ENCODE peak calls at places on chromosome 7, in five cellular contexts. I is WERI-Rb-1, L is gastrocnemius medialis, H is right lobe of liver, J is esophagus squamous epithelium. F is an unnamed sample. For H3K36me3, the result is how much of the 10 kb centered on the place peaks cover.

GRCh38 chr7:99368750-99369389 is 5.7 kb upstream of the ARPC1B start:
- DNase-seq in I (no peak), L (no peak), H (no peak), J (no peak), F (peak)

GRCh38 chr7:138258194-138258554 is 181.9 kb downstream of the AKR1D1 start:
- DNase-seq in I (no peak), L (no peak), H (no peak), J (no peak), F (peak)

GRCh38 chr7:157441023-157441399 is 104.2 kb downstream of the DNAJB6 start:
- DNase-seq in I (no peak), L (no peak), H (no peak), J (no peak), F (no peak)

GRCh38 chr7:25216837-25217236 is 11.4 kb downstream of the NPVF start:
- DNase-seq in I (no peak), L (no peak), H (no peak), J (no peak), F (peak)

GRCh38 chr7:105267244-105267643 is 121.5 kb downstream of the SRPK2 start:
- DNase-seq in I (no peak), L (no peak), H (no peak), J (no peak), F (no peak)

GRCh38 chr7:4269086-4269485 is 413.0 kb upstream of the FOXK1 start:
- DNase-seq in I (no peak), L (no peak), H (no peak), J (no peak), F (no peak)

GRCh38 chr7:38322461-38322860 is 49.0 kb upstream of the TARP start:
- DNase-seq in I (no peak), L (no peak), H (no peak), J (no peak), F (no peak)

GRCh38 chr7:153682628-153683027 is 369.6 kb upstream of the DPP6 start:
- DNase-seq in I (no peak), L (no peak), H (no peak), J (no peak), F (no peak)

GRCh38 chr7:2800923-2801682 is 43.0 kb downstream of the GNA12 start:
- DNase-seq in I (no peak), L (no peak), H (no peak), J (no peak), F (peak)

GRCh38 chr7:150901160-150902035 is 49.1 kb downstream of the AOC1 start:
- DNase-seq in I (no peak), L (no peak), H (peak), J (no peak), F (no peak)

GRCh38 chr7:2281556-2281955 is 32.7 kb downstream of the SNX8 start:
- DNase-seq in I (no peak), L (no peak), H (no peak), J (no peak), F (no peak)

GRCh38 chr7:48887500-48887899 is 36.8 kb upstream of the CDC14C start:
- DNase-seq in I (no peak), L (no peak), H (no peak), J (no peak), F (no peak)

GRCh38 chr7:106062521-106062931 is 49.6 kb downstream of the SYPL1 start:
- DNase-seq in I (no peak), L (no peak), H (no peak), J (no peak), F (no peak)

GRCh38 chr7:123439186-123439585 is 95.2 kb downstream of the IQUB start:
- DNase-seq in I (no peak), L (no peak), H (no peak), J (no peak), F (no peak)

GRCh38 chr7:115363916-115364315 is 442.0 kb downstream of the MDFIC start:
- DNase-seq in I (no peak), L (no peak), H (no peak), J (no peak), F (no peak)

GRCh38 chr7:27048438-27048837 is 47.4 kb downstream of the HOXA1 start:
- DNase-seq in I (no peak), L (no peak), H (no peak), J (no peak), F (no peak)

GRCh38 chr7:134886353-134887057 is 99.8 kb upstream of the AGBL3 start:
- DNase-seq in I (no peak), L (no peak), H (no peak), J (no peak), F (peak)

GRCh38 chr7:41979834-41980307 is 257.1 kb downstream of the GLI3 start:
- DNase-seq in I (peak), L (no peak), H (no peak), J (no peak), F (peak)

GRCh38 chr7:127154101-127154500 is 98.6 kb downstream of the GRM8 start:
- DNase-seq in I (no peak), L (no peak), H (no peak), J (no peak), F (no peak)

GRCh38 chr7:127153315-127153714 is 99.4 kb downstream of the GRM8 start:
- DNase-seq in I (no peak), L (no peak), H (no peak), J (no peak), F (no peak)

GRCh38 chr7:127154958-127155357 is 97.8 kb downstream of the GRM8 start:
- DNase-seq in I (no peak), L (no peak), H (no peak), J (no peak), F (no peak)

GRCh38 chr7:127158659-127159058 is 94.1 kb downstream of the GRM8 start:
- DNase-seq in I (no peak), L (no peak), H (no peak), J (no peak), F (peak)
- TF ChIP-seq CTCF in I (peak), L (no peak), H (no peak), J (no peak), F (peak)

DNA sequence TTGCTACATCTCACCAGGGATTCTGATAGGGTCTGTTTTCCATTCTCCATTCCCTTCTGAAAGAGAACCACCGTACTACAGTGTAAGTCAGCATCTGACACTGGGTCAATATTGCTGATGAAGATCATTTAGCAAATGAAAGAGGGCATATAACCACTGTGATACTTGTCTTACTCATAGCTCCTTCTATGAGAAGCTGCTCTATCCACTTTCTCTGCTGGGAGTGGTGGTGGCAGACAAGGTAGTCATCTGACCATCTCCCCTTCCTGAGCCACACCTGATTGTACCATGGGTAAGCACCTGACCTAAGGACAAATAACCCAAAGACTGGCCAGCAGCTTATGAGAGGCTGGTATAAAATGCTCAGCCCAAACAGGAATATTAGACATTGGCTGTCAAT is 220.4 kb downstream of the DOCK4 start:
- DNase-seq in I (no peak), L (no peak), H (no peak), J (no peak), F (no peak)
- H3K36me3 ChIP-seq in I (under half), L (under half), H (under half), J (under half), F (under half)

GRCh38 chr7:64653721-64654401 is 12.1 kb upstream of the ZNF107 start:
- DNase-seq in I (no peak), L (no peak), H (no peak), J (no peak), F (no peak)

GRCh38 chr7:64654796-64655548 is 11.0 kb upstream of the ZNF107 start:
- DNase-seq in I (no peak), L (no peak), H (no peak), J (no peak), F (no peak)

GRCh38 chr7:64655811-64656210 is 10.1 kb upstream of the ZNF107 start:
- DNase-seq in I (no peak), L (no peak), H (no peak), J (no peak), F (no peak)

GRCh38 chr7:64651632-64652165 is 14.2 kb upstream of the ZNF107 start:
- DNase-seq in I (no peak), L (no peak), H (no peak), J (no peak), F (no peak)

DNA sequence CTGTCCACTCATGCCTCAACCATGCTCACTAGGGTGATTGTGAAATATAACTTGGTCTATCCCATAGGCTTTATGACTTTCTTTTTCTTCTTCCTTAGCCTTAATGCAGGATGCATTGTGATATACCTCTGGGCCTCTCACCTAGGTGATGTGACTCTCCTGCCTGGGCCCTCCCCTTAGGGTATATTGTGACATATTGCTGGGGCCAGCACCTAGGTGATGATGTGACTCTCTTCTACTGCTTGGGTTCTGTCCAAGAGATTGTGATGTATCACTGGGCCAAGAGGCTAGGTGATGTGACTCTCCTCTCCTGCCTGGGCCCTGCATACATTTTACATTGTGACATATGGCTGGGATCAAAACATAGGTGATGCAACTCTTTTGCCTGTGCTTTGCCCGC is 14.7 kb upstream of the ZNF107 start:
- DNase-seq in I (no peak), L (no peak), H (no peak), J (no peak), F (no peak)
- H3K4me3 ChIP-seq in I (no peak), L (no peak), H (no peak), J (no peak), F (no peak)

GRCh38 chr7:139451638-139452037 is 31.8 kb downstream of the KLRG2 start:
- DNase-seq in I (no peak), L (no peak), H (no peak), J (no peak), F (no peak)

GRCh38 chr7:139455789-139456188 is 27.7 kb downstream of the KLRG2 start:
- DNase-seq in I (no peak), L (no peak), H (no peak), J (no peak), F (no peak)

GRCh38 chr7:139450851-139451250 is 32.6 kb downstream of the KLRG2 start:
- DNase-seq in I (no peak), L (no peak), H (no peak), J (no peak), F (no peak)

GRCh38 chr7:139453673-139454321 is 29.7 kb downstream of the KLRG2 start:
- DNase-seq in I (no peak), L (no peak), H (no peak), J (no peak), F (no peak)

DNA sequence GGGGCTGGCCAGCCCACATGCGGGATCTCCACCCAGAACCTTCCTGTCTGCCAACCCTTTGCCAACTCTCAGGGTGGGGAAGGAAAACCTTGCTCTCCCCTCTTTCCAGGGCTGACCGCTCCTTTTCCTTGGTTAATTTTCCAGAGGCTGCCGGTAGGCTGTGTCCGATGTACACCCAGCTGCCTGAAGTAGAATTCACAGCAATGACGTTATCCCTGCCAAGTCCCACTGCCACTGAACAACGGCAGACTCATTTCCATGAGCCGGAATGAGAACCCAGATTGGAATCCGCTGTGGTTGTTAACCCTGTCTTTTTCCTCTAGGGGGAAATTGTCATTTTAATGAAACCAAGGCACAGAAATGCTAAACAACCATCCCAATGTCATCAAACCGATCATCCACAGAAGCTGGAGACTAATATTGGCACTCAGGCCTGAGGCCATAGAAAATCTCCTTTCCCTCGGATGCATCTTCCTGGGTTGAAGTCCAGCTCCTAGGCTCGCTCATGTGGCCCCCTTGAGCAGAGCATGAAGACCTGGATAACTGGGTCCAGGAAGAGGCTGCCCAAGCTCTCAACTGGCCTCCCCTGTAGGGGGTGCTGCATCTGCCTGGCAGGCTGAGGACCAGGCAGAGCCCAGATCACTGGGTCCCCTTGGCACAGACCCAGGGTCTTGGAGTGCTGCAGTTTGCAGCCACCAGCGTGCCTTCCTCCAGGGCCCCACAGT is 30.4 kb downstream of the KLRG2 start:
- DNase-seq in I (no peak), L (no peak), H (no peak), J (no peak), F (no peak)
- TF ChIP-seq CTCF in I (peak), L (no peak), H (no peak), J (no peak), F (peak)

DNA sequence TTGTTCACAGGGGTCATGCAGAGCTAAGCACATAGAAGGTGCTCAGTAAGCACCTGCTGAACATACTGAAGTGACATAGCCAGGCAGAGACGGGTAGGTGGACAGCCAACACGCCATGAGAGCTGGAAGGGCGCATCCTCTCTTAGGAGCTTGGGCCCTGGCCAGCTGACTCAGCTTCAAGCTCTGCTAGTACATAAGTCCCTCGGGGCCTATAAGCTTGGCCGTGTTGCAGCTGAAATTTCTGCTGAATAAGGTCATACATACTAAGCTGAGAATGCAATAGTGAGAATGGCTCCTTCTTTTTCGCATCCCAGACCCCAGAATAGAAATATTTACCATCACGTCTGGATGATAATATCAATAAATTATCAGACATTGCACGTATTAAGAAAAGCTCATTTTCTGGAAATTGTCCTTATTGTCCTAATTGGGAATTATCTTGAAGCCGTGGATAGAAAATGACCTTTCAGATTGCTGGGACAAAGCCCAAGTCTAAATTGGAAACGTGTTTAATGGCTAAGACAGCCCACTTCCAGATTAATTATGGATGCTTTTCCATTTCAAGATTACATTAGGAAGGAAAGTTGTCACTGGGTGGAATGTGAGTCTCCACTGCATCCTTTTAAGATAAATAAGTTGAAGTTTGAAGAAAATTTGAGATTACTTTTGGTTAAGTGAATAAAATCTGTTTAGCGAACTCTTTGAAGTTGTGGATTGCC is 287.1 kb upstream of the C7orf33 start:
- DNase-seq in I (no peak), L (peak), H (no peak), J (peak), F (peak)
- H3K36me3 ChIP-seq in I (under half), L (under half), H (under half), J (under half), F (under half)

GRCh38 chr7:130910949-130911944 is 177.2 kb upstream of the KLF14 start:
- DNase-seq in I (no peak), L (no peak), H (no peak), J (no peak), F (peak)
- H3K4me3 ChIP-seq in I (no peak), L (peak), H (peak), J (peak), F (peak)

DNA sequence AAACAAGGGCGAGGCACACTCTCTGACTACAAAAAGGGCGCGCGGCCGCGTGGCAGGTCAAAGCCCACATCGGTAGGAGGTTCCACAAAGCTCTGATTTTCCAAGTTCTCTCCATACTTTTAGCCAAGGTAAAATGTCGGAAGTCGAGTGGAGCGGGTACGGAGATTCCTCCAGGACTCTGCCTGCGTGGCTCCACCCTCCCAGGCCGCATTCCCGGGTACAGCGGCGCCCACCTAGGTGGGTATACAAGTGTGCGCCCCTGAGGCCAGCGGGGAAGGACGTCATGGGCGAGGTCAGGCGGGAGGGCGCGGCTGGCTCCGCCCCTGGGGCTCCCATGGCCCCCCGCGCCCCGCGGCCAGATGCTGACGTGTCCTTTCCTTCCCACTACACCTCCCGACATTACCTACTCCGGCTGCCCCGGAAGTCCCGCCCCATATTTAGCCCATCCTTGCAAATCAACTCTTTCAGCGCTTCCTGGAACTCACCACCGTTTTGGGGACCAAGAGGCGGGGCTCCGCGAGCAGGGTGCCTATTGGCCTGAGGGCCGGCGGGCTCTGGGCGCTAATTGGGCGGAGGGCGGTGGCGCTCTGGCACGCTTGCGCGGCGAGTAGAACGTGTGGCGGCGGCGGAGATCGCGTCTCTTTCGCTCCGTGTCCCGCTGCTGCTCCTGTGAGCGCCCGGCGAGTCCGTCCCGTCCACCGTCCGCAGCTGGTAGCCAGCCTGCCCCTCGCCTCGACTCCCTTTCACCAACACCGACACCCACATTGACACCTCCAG is at the start of gene SND1:
- DNase-seq in I (peak), L (peak), H (peak), J (peak), F (peak)
- TF ChIP-seq CTCF in I (no peak), L (no peak), H (no peak), J (no peak), F (no peak)